ENCODE peak calls at places on chromosome 12, in four cellular contexts. I is heart right ventricle, D is heart left ventricle, X is ascending aorta. F is an unnamed sample. For H3K4me1, the result is how much of the 10 kb centered on the place peaks cover.

GRCh38 chr12:52672321-52672933 is 7.8 kb downstream of the KRT1 start:
- DNase-seq in D (no peak), X (no peak), I (no peak), F (no peak)

GRCh38 chr12:105331805-105332251 is 1.3 kb downstream of the C12orf75 start:
- DNase-seq in X (no peak), I (no peak), D (no peak), F (no peak)

GRCh38 chr12:52363111-52363679 is 4.1 kb downstream of the KRT85 start:
- DNase-seq in I (no peak), D (no peak), X (no peak), F (no peak)

GRCh38 chr12:74539261-74539660 is 1.6 kb downstream of the ATXN7L3B start:
- DNase-seq in D (no peak), X (no peak), I (no peak), F (no peak)

GRCh38 chr12:34399631-34400422 is 377.5 kb downstream of the ALG10 start:
- DNase-seq in I (peak), X (peak), D (peak), F (no peak)

GRCh38 chr12:95815635-95816212 is 25.2 kb upstream of the NTN4 start:
- DNase-seq in D (no peak), I (no peak), X (no peak), F (no peak)

GRCh38 chr12:126776047-126776446 is 1490.9 kb upstream of the TMEM132C start:
- DNase-seq in I (no peak), X (no peak), D (no peak), F (no peak)

GRCh38 chr12:109773384-109774011 is 59.7 kb downstream of the TRPV4 start:
- DNase-seq in I (no peak), D (no peak), X (no peak), F (no peak)

GRCh38 chr12:127619869-127620769 is 646.9 kb upstream of the TMEM132C start:
- DNase-seq in X (peak), D (no peak), I (no peak), F (no peak)

GRCh38 chr12:3962661-3963483 is 89.7 kb upstream of the PARP11 start:
- DNase-seq in D (no peak), X (no peak), I (peak), F (peak)

GRCh38 chr12:51429705-51430104 is 5.1 kb downstream of the SLC4A8 start:
- DNase-seq in X (no peak), D (no peak), I (no peak), F (no peak)

GRCh38 chr12:92551853-92552397 is 150.9 kb upstream of the PLEKHG7 start:
- DNase-seq in D (no peak), I (no peak), X (no peak), F (no peak)

GRCh38 chr12:83971781-83972180 is 940.8 kb downstream of the SLC6A15 start:
- DNase-seq in I (no peak), D (no peak), X (no peak), F (no peak)

GRCh38 chr12:52792185-52793029 is 3.5 kb downstream of the KRT3 start:
- DNase-seq in X (no peak), I (no peak), D (no peak), F (no peak)

GRCh38 chr12:125387206-125387605 is 322.0 kb downstream of the AACS start:
- DNase-seq in I (no peak), D (no peak), X (no peak), F (no peak)

GRCh38 chr12:127819066-127819465 is 447.9 kb upstream of the TMEM132C start:
- DNase-seq in I (no peak), D (no peak), X (no peak), F (no peak)

GRCh38 chr12:52561880-52562449 is 9.0 kb upstream of the KRT71 start:
- DNase-seq in X (no peak), D (no peak), I (no peak), F (no peak)

GRCh38 chr12:105322070-105322469 is 8.4 kb upstream of the C12orf75 start:
- DNase-seq in X (no peak), D (no peak), I (no peak), F (no peak)

GRCh38 chr12:26124491-26125450 is at the start of gene BHLHE41:
- DNase-seq in D (peak), X (peak), I (peak), F (no peak)

GRCh38 chr12:32106153-32106516 is 512 bp upstream of the BICD1 start:
- DNase-seq in X (no peak), D (no peak), I (no peak), F (no peak)

GRCh38 chr12:23493690-23494101 is 455.8 kb downstream of the SOX5 start:
- DNase-seq in D (no peak), X (no peak), I (no peak), F (no peak)

GRCh38 chr12:76713130-76713529 is 50.8 kb upstream of the ZDHHC17 start:
- DNase-seq in X (no peak), D (no peak), I (no peak), F (no peak)

GRCh38 chr12:88544991-88545684 is 35.1 kb downstream of the KITLG start:
- DNase-seq in X (no peak), D (no peak), I (no peak), F (no peak)

GRCh38 chr12:107134558-107134957 is 41.2 kb upstream of the CRY1 start:
- DNase-seq in D (no peak), X (no peak), I (no peak), F (peak)

GRCh38 chr12:91778938-91779400 is 366.7 kb downstream of the BTG1 start:
- DNase-seq in X (peak), D (peak), I (peak), F (peak)

GRCh38 chr12:1592444-1593231 is 1.7 kb downstream of the FBXL14 start:
- DNase-seq in D (peak), I (peak), X (no peak), F (peak)
- H3K4me1 ChIP-seq in D (half or more), I (half or more), X (under half), F (under half)

GRCh38 chr12:68793436-68793835 is 14.5 kb upstream of the MDM2 start:
- DNase-seq in X (no peak), I (no peak), D (no peak), F (no peak)

GRCh38 chr12:68790081-68790951 is 17.7 kb upstream of the MDM2 start:
- DNase-seq in I (no peak), D (no peak), X (no peak), F (no peak)

GRCh38 chr12:68792952-68793351 is 15.0 kb upstream of the MDM2 start:
- DNase-seq in I (no peak), D (no peak), X (no peak), F (no peak)

GRCh38 chr12:68790952-68791234 is 17.1 kb upstream of the MDM2 start:
- DNase-seq in I (no peak), D (no peak), X (no peak), F (no peak)

DNA sequence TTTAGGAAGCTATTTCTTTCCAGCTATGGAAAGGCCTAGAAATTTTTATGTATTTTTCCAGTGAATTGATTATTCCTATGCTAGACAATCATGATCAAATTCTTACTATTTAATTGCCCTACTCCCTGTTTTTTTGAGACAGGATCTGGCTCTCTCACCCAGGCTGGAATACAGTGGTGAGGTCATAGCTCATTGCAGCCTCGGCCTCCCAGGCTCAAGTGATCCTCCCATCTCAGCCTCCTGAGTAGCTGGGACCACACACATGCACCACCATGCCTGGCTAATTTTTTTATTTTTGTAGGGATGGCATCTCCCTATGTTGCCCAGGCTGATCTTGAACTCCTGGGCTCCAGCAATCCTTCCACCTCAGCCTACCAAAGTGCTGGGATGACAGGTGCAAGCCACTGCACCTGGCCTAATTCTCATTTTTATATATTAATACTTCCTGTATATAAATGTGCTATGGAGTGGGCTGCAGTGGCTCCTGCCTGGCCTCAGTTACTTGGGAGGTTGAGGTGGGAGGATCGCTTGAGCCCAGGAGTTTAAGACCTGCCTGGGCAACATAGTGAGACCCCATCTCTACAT is 16.0 kb upstream of the MDM2 start:
- DNase-seq in X (no peak), D (no peak), I (no peak), F (no peak)
- H3K4me1 ChIP-seq in X (under half), D (under half), I (under half), F (under half)

GRCh38 chr12:132204822-132205270 is 60.6 kb downstream of the NOC4L start:
- DNase-seq in I (no peak), D (no peak), X (no peak), F (no peak)
- H3K4me1 ChIP-seq in I (under half), D (under half), X (under half), F (under half)

GRCh38 chr12:11824736-11825135 is 175.3 kb downstream of the ETV6 start:
- DNase-seq in I (no peak), X (no peak), D (no peak), F (no peak)
- H3K4me1 ChIP-seq in I (half or more), X (under half), D (under half), F (under half)

GRCh38 chr12:47892819-47893218 is 12.0 kb downstream of the VDR start:
- DNase-seq in I (no peak), X (no peak), D (no peak), F (no peak)
- H3K4me1 ChIP-seq in I (under half), X (under half), D (under half), F (under half)

DNA sequence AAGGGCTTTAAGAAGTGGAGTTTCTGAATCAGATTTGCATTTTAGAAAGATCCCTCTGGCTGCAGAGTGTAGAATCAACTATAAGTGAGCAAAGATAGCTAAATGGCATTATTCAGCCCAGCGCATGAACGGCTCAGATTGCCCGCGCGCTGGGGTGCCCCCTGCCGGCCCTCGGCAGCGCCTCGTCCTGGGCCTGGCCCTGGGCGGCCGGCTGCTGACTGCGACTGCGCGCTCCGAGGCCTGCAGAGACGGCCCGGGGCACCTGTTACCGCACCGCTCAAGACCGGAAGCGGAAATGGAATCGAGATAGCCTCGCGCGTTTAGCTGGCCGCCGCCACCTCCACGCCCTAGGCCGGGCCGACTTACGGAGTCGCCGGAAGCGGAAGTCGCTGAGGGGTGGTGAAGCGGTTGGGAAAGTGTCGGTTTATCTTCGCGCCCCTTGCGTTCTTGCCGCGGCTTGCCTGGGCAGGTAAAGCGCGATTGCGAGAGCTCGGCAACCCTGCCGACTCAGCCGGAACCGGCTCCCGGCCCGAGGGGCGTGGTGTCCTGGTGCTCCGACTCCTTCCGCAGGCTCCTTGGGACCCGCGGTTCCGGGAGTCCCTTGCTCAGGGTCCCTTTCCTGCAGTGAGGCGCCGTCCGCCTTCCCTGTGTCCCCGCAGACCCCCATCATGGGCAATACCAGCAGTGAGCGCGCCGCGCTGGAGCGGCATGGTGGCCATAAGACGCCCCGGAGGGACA is at the start of gene PRKAB1:
- DNase-seq in D (peak), X (peak), I (peak), F (peak)
- H3K4me1 ChIP-seq in D (under half), X (under half), I (under half), F (under half)

DNA sequence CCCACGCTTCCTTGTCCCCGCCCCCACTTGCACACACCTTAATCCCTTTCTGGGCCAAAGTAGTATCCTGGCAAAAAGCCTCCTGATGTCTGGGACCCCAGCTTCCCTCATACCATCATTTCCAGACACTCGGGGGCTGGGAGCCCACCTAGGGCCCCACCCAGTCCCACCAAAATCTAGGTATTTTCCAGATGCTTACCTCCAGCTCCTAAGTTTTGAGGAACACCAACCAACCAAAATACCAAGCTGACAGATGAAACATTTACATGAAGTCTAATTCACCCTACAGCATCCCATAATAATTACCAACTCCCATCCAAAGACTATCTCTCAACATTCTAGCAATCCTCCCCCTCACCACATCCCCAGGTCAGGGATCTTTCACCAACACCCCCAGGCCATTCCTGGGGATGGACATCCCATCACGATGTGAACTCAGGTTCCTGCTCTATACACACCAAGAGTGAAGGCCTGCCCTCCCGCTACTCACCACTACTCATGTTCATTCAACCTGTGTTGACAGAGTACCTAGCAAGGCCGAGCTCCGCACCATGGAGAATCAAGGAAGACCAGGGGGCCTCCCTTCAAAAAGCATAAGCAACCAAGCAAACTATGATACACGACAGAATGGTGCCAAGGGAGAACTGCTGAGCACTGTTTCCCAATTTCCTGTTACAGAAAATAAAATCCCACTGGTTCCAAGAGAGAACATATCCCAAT is 1.6 kb upstream of the CHD4 start:
- DNase-seq in D (no peak), I (no peak), X (no peak), F (no peak)
- H3K4me1 ChIP-seq in D (under half), I (half or more), X (under half), F (under half)

DNA sequence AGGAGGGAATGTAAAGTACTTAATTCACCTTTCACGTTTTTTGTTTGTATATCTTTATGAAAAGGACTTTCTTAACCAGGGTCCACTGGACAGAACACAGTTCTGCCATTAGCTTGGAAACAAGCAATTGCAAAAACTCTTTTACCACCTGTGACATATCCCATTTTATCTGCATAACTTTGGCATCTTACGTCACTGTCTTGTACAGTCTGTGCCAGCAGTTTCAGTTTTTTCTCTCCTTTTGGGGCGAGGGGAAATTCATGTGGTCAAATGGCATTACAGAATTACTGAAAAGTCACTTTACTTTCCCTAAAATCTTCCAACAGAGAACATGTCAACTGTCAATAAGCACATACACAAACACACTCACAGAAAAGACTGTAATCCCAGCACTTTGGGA is 43.7 kb upstream of the SELPLG start:
- DNase-seq in X (no peak), D (no peak), I (no peak), F (no peak)
- H3K4me1 ChIP-seq in X (under half), D (under half), I (under half), F (under half)